ENCODE peak calls at places on chromosomes 1 and 21, in five cellular contexts. E is activated CD8-positive, alpha-beta memory T cell treated with anti-CD3 and anti-CD28 coated beads for 1 hour; Z is WERI-Rb-1; L is AG08395; K is activated CD4-positive, CD25-positive, alpha-beta regulatory T cell treated with anti-CD3 and anti-CD28 coated beads, Interleukin-2, amount 50 U/mL, for 72 hours. R is an unnamed sample.

GRCh38 chr1:224503161-224504118 is 68.8 kb upstream of the WDR26 start:
- DNase-seq in K (no peak), Z (peak; percentile 92), E (no peak), L (peak; percentile 91), R (peak; percentile 29)

GRCh38 chr1:35097224-35097623 is 18.0 kb downstream of the ZMYM1 start:
- DNase-seq in L (peak; percentile 8), E (no peak), K (no peak), Z (no peak), R (peak; percentile 81)

GRCh38 chr1:203669739-203670138 is 43.1 kb downstream of the ATP2B4 start:
- DNase-seq in Z (no peak), L (peak; percentile 55), K (no peak), E (no peak), R (no peak)

GRCh38 chr21:29307718-29308455 is 9.2 kb downstream of the BACH1 start:
- DNase-seq in K (no peak), E (no peak), Z (no peak), L (no peak), R (no peak)

GRCh38 chr1:230965535-230965934 is 13.1 kb downstream of the TTC13 start:
- DNase-seq in E (no peak), Z (no peak), L (no peak), K (no peak), R (no peak)

GRCh38 chr1:212970085-212970484 is 19.7 kb downstream of the VASH2 start:
- DNase-seq in Z (no peak), K (no peak), L (no peak), E (no peak), R (no peak)

GRCh38 chr1:176950736-176951308 is 213.7 kb downstream of the ASTN1 start:
- DNase-seq in L (no peak), Z (no peak), E (no peak), K (no peak), R (no peak)

GRCh38 chr21:35102488-35103407 is 53.6 kb upstream of the RUNX1 start:
- DNase-seq in E (no peak), L (no peak), Z (no peak), K (no peak), R (no peak)

GRCh38 chr1:99969729-99970591 is at the start of gene SLC35A3:
- DNase-seq in E (peak; percentile 62), Z (peak; percentile 82), L (peak; percentile 88), K (peak; percentile 75), R (peak; percentile 91)

GRCh38 chr21:28518620-28519019 is 474.1 kb downstream of the LTN1 start:
- DNase-seq in E (no peak), L (no peak), Z (no peak), K (no peak), R (no peak)

GRCh38 chr1:219160942-219161341 is 12.7 kb upstream of the LYPLAL1 start:
- DNase-seq in Z (no peak), E (no peak), L (no peak), K (no peak), R (no peak)

GRCh38 chr1:212692774-212693644 is 6.6 kb downstream of the BATF3 start:
- DNase-seq in E (no peak), L (peak; percentile 85), Z (no peak), K (no peak), R (no peak)

GRCh38 chr1:10824821-10825540 is 28.5 kb upstream of the CASZ1 start:
- DNase-seq in K (no peak), E (no peak), Z (no peak), L (peak; percentile 69), R (no peak)

GRCh38 chr1:24190970-24191570 is 4.0 kb upstream of the IFNLR1 start:
- DNase-seq in Z (no peak), E (no peak), K (no peak), L (no peak), R (no peak)

GRCh38 chr1:115679141-115679611 is 37.4 kb downstream of the VANGL1 start:
- DNase-seq in E (no peak), K (no peak), Z (no peak), L (peak; percentile 95), R (peak; percentile 28)

GRCh38 chr1:84842748-84843231 is 50.2 kb downstream of the LPAR3 start:
- DNase-seq in Z (no peak), K (no peak), L (no peak), E (no peak), R (peak; percentile 86)

GRCh38 chr1:11930571-11931445 is 3.7 kb upstream of the PLOD1 start:
- DNase-seq in E (no peak), Z (no peak), L (peak; percentile 74), K (no peak), R (no peak)

GRCh38 chr1:70202173-70202758 is 3.1 kb downstream of the LRRC40 start:
- DNase-seq in E (no peak), Z (no peak), K (no peak), L (no peak), R (no peak)

GRCh38 chr21:37817242-37817641 is 99.0 kb downstream of the KCNJ6 start:
- DNase-seq in E (no peak), Z (no peak), L (no peak), K (no peak), R (no peak)

GRCh38 chr1:245234217-245235120 is 79.7 kb downstream of the KIF26B start:
- DNase-seq in E (no peak), L (no peak), Z (no peak), K (no peak), R (peak; percentile 57)

GRCh38 chr21:37198989-37199924 is 67.9 kb downstream of the VPS26C start:
- DNase-seq in Z (no peak), E (no peak), K (no peak), L (no peak), R (no peak)

GRCh38 chr1:59967141-59967697 is 40.6 kb upstream of the CYP2J2 start:
- DNase-seq in K (no peak), Z (peak; percentile 59), E (no peak), L (no peak), R (peak; percentile 38)

GRCh38 chr1:11924334-11925195 is 1.7 kb downstream of the KIAA2013 start:
- DNase-seq in L (no peak), Z (no peak), E (no peak), K (no peak), R (no peak)

GRCh38 chr1:38730511-38731397 is 128.8 kb downstream of the RRAGC start:
- DNase-seq in E (no peak), K (no peak), Z (no peak), L (no peak), R (no peak)

GRCh38 chr1:161792740-161793139 is 26.6 kb downstream of the ATF6 start:
- DNase-seq in K (no peak), L (peak; percentile 72), Z (no peak), E (no peak), R (peak; percentile 73)

GRCh38 chr21:36347962-36348328 is 27.9 kb downstream of the MORC3 start:
- DNase-seq in L (peak; percentile 9), K (no peak), Z (no peak), E (no peak), R (no peak)

GRCh38 chr1:87739141-87739540 is 410.5 kb downstream of the LMO4 start:
- DNase-seq in K (no peak), Z (no peak), E (no peak), L (no peak), R (no peak)

GRCh38 chr21:35927262-35927661 is 133.1 kb downstream of the SETD4 start:
- DNase-seq in Z (no peak), L (no peak), K (no peak), E (no peak), R (no peak)

GRCh38 chr1:119012383-119012782 is 24.2 kb upstream of the TBX15 start:
- DNase-seq in E (no peak), Z (no peak), L (no peak), K (no peak), R (no peak)

GRCh38 chr1:113217447-113218208 is 144.6 kb downstream of the LRIG2 start:
- DNase-seq in E (no peak), L (no peak), Z (no peak), K (no peak), R (no peak)

GRCh38 chr1:8122160-8122476 is 96.0 kb upstream of the ERRFI1 start:
- DNase-seq in K (no peak), E (no peak), L (no peak), Z (no peak), R (no peak)

GRCh38 chr21:34223376-34223775 is 140.4 kb upstream of the KCNE2 start:
- DNase-seq in L (no peak), E (no peak), K (no peak), Z (no peak), R (no peak)

GRCh38 chr1:183331095-183331742 is 87.0 kb downstream of the NMNAT2 start:
- DNase-seq in Z (no peak), E (no peak), L (no peak), K (no peak), R (peak; percentile 85)

GRCh38 chr1:42679364-42679983 is 2.7 kb upstream of the YBX1 start:
- DNase-seq in K (no peak), L (peak; percentile 22), Z (no peak), E (no peak), R (no peak)

R was measured in DMS79 treated with DMSO at 0.1 percent for 48 hours.